ENCODE peak calls at places on chromosomes 11 and 22, in four cellular contexts. One of them, this sample, is unnamed.
A peak's percentile ranks its signal among the peaks of the same experiment; 100 is the strongest.

GRCh38 chr11:49303080-49303479 is 94.7 kb upstream of the FOLH1 start:
- DNase-seq in GM13976: no peak
- DNase-seq in osteoblast: no peak
- DNase-seq in left ventricle myocardium inferior: no peak
- DNase-seq in this sample: no peak

GRCh38 chr11:63719987-63720386 is 38.7 kb downstream of the RTN3 start:
- DNase-seq in osteoblast: peak; percentile 35
- DNase-seq in GM13976: no peak
- DNase-seq in left ventricle myocardium inferior: no peak
- DNase-seq in this sample: no peak

GRCh38 chr11:118845369-118845768 is 38.3 kb upstream of the CXCR5 start:
- DNase-seq in left ventricle myocardium inferior: no peak
- DNase-seq in GM13976: peak; percentile 61
- DNase-seq in osteoblast: peak; percentile 82
- DNase-seq in this sample: no peak

GRCh38 chr22:26770624-26771023 is 113.2 kb downstream of the MIAT start:
- DNase-seq in osteoblast: no peak
- DNase-seq in left ventricle myocardium inferior: no peak
- DNase-seq in GM13976: no peak
- DNase-seq in this sample: no peak

GRCh38 chr11:122523841-122524531 is 131.5 kb upstream of the UBASH3B start:
- DNase-seq in GM13976: no peak
- DNase-seq in osteoblast: no peak
- DNase-seq in left ventricle myocardium inferior: peak; percentile 20
- DNase-seq in this sample: no peak

GRCh38 chr11:120013325-120014250 is 124.3 kb downstream of the TRIM29 start:
- DNase-seq in GM13976: peak; percentile 82
- DNase-seq in left ventricle myocardium inferior: peak; percentile 44
- DNase-seq in osteoblast: peak; percentile 93
- DNase-seq in this sample: no peak

GRCh38 chr11:30919389-30920172 is 333.4 kb upstream of the MPPED2 start:
- DNase-seq in left ventricle myocardium inferior: no peak
- DNase-seq in osteoblast: no peak
- DNase-seq in GM13976: no peak
- DNase-seq in this sample: no peak

GRCh38 chr11:8293171-8293570 is 29.5 kb upstream of the LMO1 start:
- DNase-seq in osteoblast: no peak
- DNase-seq in GM13976: no peak
- DNase-seq in left ventricle myocardium inferior: no peak
- DNase-seq in this sample: peak; percentile 64

GRCh38 chr22:25972397-25972796 is 196.9 kb upstream of the SEZ6L start:
- DNase-seq in osteoblast: no peak
- DNase-seq in left ventricle myocardium inferior: no peak
- DNase-seq in GM13976: no peak
- DNase-seq in this sample: no peak

DNA sequence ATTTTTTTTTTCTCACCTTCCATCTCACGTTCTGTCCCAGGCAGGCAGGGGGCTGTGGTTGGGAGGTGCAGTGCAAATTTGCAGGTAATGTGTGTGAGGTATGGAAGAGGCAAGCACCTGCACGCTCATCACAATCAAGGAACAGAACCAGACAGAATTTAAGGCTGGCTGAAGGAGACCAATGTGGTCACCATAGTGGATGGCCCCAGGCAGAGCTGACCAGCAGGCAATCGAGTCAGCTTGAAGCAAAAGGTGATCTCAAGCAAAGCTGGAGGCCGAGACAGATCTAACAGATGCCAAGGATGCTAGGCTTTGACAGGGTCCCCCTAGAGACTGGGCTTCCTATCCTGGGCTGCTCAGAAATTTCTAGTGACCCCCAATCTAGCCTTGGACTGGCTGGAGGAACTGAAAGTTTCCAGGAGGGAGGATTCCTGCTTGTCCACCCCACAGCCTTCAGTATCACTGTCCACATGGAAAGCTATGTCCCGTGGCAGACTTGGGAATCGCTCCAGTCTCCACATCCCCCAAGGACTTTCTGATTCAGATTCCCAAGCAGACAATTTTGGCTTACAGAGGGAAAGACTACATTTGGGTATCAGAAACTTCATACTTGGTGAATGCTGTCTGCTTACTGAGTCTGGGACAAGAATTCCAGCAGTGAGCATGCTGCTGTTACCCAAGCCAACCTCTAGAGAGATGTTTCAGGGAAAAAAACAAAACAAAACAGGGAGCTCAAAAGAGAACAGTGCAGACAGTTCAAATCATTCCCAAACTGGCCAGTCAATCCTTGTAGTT is 9.0 kb upstream of the MICAL3 start:
- DNase-seq in left ventricle myocardium inferior: no peak
- DNase-seq in osteoblast: peak; percentile 93
- DNase-seq in GM13976: no peak
- DNase-seq in this sample: no peak
- TF ChIP-seq CTCF in left ventricle myocardium inferior: peak; percentile 37
- TF ChIP-seq CTCF in osteoblast: peak; percentile 23
- TF ChIP-seq CTCF in GM13976: no peak
- TF ChIP-seq CTCF in this sample: no peak

GRCh38 chr22:24435861-24436351 is 8.5 kb downstream of the ADORA2A start:
- DNase-seq in left ventricle myocardium inferior: no peak
- DNase-seq in osteoblast: peak; percentile 97
- DNase-seq in GM13976: no peak
- DNase-seq in this sample: no peak

GRCh38 chr22:24440270-24440717 is 12.9 kb downstream of the ADORA2A start:
- DNase-seq in osteoblast: peak; percentile 37
- DNase-seq in GM13976: no peak
- DNase-seq in left ventricle myocardium inferior: no peak
- DNase-seq in this sample: no peak

GRCh38 chr22:24436553-24436952 is 9.2 kb downstream of the ADORA2A start:
- DNase-seq in left ventricle myocardium inferior: no peak
- DNase-seq in GM13976: no peak
- DNase-seq in osteoblast: peak; percentile 75
- DNase-seq in this sample: no peak

GRCh38 chr22:24437091-24437490 is 9.7 kb downstream of the ADORA2A start:
- DNase-seq in osteoblast: peak; percentile 73
- DNase-seq in left ventricle myocardium inferior: no peak
- DNase-seq in GM13976: no peak
- DNase-seq in this sample: no peak

GRCh38 chr22:24437820-24438328 is 10.5 kb downstream of the ADORA2A start:
- DNase-seq in GM13976: peak; percentile 78
- DNase-seq in left ventricle myocardium inferior: no peak
- DNase-seq in osteoblast: peak; percentile 88
- DNase-seq in this sample: no peak
- TF ChIP-seq CTCF in GM13976: peak; percentile 40
- TF ChIP-seq CTCF in left ventricle myocardium inferior: no peak
- TF ChIP-seq CTCF in osteoblast: peak; percentile 19
- TF ChIP-seq CTCF in this sample: peak; percentile 40

GRCh38 chr11:87739766-87740165 is 435.5 kb downstream of the RAB38 start:
- DNase-seq in left ventricle myocardium inferior: no peak
- DNase-seq in osteoblast: no peak
- DNase-seq in GM13976: no peak
- DNase-seq in this sample: no peak

GRCh38 chr11:87740513-87740912 is 434.7 kb downstream of the RAB38 start:
- DNase-seq in GM13976: no peak
- DNase-seq in left ventricle myocardium inferior: no peak
- DNase-seq in osteoblast: no peak
- DNase-seq in this sample: no peak

GRCh38 chr11:87740968-87741367 is 434.3 kb downstream of the RAB38 start:
- DNase-seq in left ventricle myocardium inferior: no peak
- DNase-seq in GM13976: no peak
- DNase-seq in osteoblast: no peak
- DNase-seq in this sample: no peak

DNA sequence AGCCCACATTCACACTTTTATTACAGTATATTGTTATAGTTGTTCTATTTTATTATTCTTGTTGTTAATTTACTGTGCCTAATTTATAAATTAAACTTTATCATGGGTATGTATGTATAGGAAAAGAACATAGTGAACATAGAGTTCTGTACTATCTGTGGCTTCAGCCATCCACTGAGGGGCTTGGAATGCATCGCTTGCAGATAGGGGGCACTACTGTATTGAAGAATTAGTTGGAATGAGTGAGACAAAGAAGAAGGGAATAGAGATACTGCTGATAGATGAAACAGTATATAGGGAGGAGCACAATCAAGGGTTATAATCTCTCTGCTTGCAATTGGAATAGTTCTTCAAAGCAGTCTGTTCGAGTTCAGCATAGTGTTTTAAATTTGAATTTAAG is 432.2 kb downstream of the RAB38 start:
- DNase-seq in GM13976: no peak
- DNase-seq in left ventricle myocardium inferior: no peak
- DNase-seq in osteoblast: no peak
- DNase-seq in this sample: no peak
- TF ChIP-seq CTCF in GM13976: no peak
- TF ChIP-seq CTCF in left ventricle myocardium inferior: no peak
- TF ChIP-seq CTCF in osteoblast: no peak
- TF ChIP-seq CTCF in this sample: no peak

GRCh38 chr22:37636186-37636948 is 3.1 kb upstream of the SH3BP1 start:
- DNase-seq in GM13976: no peak
- DNase-seq in osteoblast: peak; percentile 83
- DNase-seq in left ventricle myocardium inferior: no peak
- DNase-seq in this sample: no peak
- TF ChIP-seq CTCF in GM13976: peak; percentile 22
- TF ChIP-seq CTCF in osteoblast: peak; percentile 44
- TF ChIP-seq CTCF in left ventricle myocardium inferior: no peak
- TF ChIP-seq CTCF in this sample: peak; percentile 45

DNA sequence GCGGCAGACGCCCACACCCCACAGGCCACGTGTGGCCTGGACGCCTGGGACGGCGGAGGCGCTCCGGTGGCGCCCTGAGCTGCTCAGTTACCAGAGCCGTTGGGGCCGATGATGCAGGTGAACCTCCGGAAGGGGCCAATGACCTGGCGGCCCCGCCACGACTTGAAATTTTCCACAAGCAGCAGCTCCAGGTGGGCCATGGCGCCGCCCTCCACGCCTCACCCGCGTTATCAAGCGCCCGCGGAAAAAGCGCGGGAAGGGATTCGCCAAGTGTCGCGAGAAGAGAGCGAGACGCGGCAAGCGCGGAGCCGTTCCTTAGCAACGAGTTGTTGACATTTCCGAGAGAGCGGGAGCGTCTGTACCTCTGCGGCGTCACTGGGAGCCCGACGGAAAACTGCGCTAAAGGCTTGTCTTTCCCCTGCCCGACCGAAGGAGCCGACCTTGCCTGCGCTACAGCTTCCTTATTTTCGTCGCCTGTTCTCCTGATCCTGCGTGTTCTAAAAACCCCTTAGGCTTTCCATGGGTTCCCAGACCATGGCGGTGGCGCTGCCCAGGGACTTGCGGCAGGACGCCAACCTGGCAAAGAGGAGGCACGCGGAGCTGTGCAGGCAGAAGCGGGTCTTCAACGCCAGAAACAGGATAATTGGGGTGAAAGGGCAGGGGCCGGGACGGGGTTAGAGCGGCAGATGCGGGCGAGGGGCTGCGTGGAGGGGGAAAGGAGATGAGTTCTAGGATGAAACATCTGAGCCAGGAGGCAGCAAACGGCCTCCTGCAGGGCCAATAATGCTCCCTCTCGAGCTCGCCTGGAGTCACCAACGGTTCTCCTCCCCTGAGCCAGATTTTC is at the start of the genes RIBC2 and SMC1B:
- DNase-seq in GM13976: peak; percentile 93
- DNase-seq in left ventricle myocardium inferior: peak; percentile 75
- DNase-seq in osteoblast: peak; percentile 98
- DNase-seq in this sample: peak; percentile 91
- TF ChIP-seq CTCF in GM13976: no peak
- TF ChIP-seq CTCF in left ventricle myocardium inferior: no peak
- TF ChIP-seq CTCF in osteoblast: no peak
- TF ChIP-seq CTCF in this sample: peak; percentile 11

DNA sequence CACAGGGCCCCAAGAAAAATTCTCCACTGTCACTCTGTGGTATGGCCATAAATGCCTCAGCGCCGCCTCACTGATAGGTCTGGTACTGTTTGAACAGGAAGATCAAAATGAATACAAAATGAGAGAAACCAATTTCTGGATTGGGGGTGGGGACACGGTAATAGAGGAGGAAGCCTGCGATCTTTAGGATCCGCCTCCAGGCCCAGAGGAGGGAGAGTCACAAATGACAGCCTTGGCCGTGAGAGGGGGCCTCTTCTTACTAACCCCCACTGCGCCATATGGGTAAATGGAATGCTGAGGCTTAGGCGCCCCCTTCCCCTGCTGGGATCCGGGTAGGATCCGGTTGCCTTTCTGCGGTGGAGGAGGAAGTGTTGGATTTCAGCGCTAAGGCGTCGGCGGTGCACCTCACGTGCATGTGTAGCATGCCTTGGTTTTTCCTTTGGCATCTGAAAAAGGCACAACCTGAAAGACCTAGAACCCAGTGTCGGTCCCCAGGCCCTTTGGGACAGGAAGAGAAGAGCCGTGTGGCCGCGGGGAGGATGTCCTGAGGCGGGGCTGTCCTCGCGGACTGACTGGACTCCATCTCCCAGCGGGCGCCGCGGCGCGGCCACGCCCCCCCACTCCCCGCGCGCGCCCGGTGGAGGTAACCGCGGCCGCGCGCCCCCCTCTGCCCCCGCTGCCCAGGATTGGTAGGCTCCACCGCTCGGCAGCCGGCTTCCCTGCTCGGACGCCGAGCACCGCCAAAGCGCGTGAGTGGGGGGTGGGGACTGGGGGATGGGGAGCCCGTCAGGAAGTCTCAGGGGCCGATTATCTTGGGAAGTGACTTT is 718 bp upstream of the MADD start:
- DNase-seq in osteoblast: peak; percentile 99
- DNase-seq in left ventricle myocardium inferior: peak; percentile 92
- DNase-seq in GM13976: peak; percentile 93
- DNase-seq in this sample: peak; percentile 95
- TF ChIP-seq CTCF in osteoblast: peak; percentile 15
- TF ChIP-seq CTCF in left ventricle myocardium inferior: peak; percentile 34
- TF ChIP-seq CTCF in GM13976: no peak
- TF ChIP-seq CTCF in this sample: peak; percentile 47

GRCh38 chr11:86115542-86116385 is 46.9 kb upstream of the PICALM start:
- DNase-seq in GM13976: no peak
- DNase-seq in osteoblast: peak; percentile 69
- DNase-seq in left ventricle myocardium inferior: no peak
- DNase-seq in this sample: no peak
- TF ChIP-seq CTCF in GM13976: no peak
- TF ChIP-seq CTCF in osteoblast: peak; percentile 11
- TF ChIP-seq CTCF in left ventricle myocardium inferior: no peak
- TF ChIP-seq CTCF in this sample: no peak

GRCh38 chr11:112364962-112365481 is 104.4 kb upstream of the PLET1 start:
- DNase-seq in GM13976: no peak
- DNase-seq in osteoblast: no peak
- DNase-seq in left ventricle myocardium inferior: no peak
- DNase-seq in this sample: no peak
- TF ChIP-seq CTCF in GM13976: no peak
- TF ChIP-seq CTCF in osteoblast: no peak
- TF ChIP-seq CTCF in left ventricle myocardium inferior: no peak
- TF ChIP-seq CTCF in this sample: no peak

GRCh38 chr11:125728969-125729368 is 17.1 kb upstream of the PATE1 start:
- DNase-seq in osteoblast: peak; percentile 3
- DNase-seq in left ventricle myocardium inferior: no peak
- DNase-seq in GM13976: no peak
- DNase-seq in this sample: no peak

GRCh38 chr11:125720781-125721180 is 25.3 kb upstream of the PATE1 start:
- DNase-seq in osteoblast: peak; percentile 50
- DNase-seq in left ventricle myocardium inferior: no peak
- DNase-seq in GM13976: no peak
- DNase-seq in this sample: no peak

GRCh38 chr11:125724125-125724524 is 22.0 kb upstream of the PATE1 start:
- DNase-seq in left ventricle myocardium inferior: no peak
- DNase-seq in osteoblast: peak; percentile 29
- DNase-seq in GM13976: no peak
- DNase-seq in this sample: no peak
- TF ChIP-seq CTCF in left ventricle myocardium inferior: no peak
- TF ChIP-seq CTCF in osteoblast: peak; percentile 23
- TF ChIP-seq CTCF in GM13976: no peak
- TF ChIP-seq CTCF in this sample: peak; percentile 11

This sample was measured in osteocyte.